ENCODE peak calls at places on chromosomes 12 and 14, in five cellular contexts. N is psoas muscle; Y is caudate nucleus; M is CD8-positive, alpha-beta T cell; L is CD4-positive, CD25-positive, alpha-beta regulatory T cell. A is an unnamed sample.

GRCh38 chr12:48024735-48025134 is 20.5 kb upstream of the COL2A1 start:
- DNase-seq in N (no peak), Y (no peak), M (no peak), L (no peak), A (no peak)

GRCh38 chr12:107645630-107646333 is 39.8 kb upstream of the PWP1 start:
- DNase-seq in N (peak; percentile 57), Y (no peak), M (no peak), L (no peak), A (no peak)

GRCh38 chr12:54935235-54935951 is 49.2 kb downstream of the TESPA1 start:
- DNase-seq in N (no peak), Y (peak; percentile 17), M (no peak), L (no peak), A (no peak)

GRCh38 chr12:46389130-46389616 is 16.6 kb upstream of the SLC38A2 start:
- DNase-seq in N (no peak), Y (no peak), M (no peak), L (no peak), A (no peak)

GRCh38 chr14:80425686-80426085 is 214.4 kb upstream of the DIO2 start:
- DNase-seq in N (no peak), Y (no peak), M (no peak), L (no peak), A (no peak)

GRCh38 chr12:49105504-49106120 is 5.0 kb downstream of the LMBR1L start:
- DNase-seq in N (peak; percentile 71), Y (no peak), M (no peak), L (no peak), A (no peak)

GRCh38 chr12:125330645-125331341 is 265.6 kb downstream of the AACS start:
- DNase-seq in N (peak; percentile 68), Y (peak; percentile 76), M (peak; percentile 24), L (no peak), A (peak; percentile 54)

GRCh38 chr12:84911331-84912190 is 1.0 kb downstream of the SLC6A15 start:
- DNase-seq in N (peak; percentile 59), Y (peak; percentile 86), M (no peak), L (no peak), A (peak; percentile 58)

GRCh38 chr12:132399092-132400010 is 70.0 kb upstream of the GALNT9 start:
- DNase-seq in N (peak; percentile 40), Y (no peak), M (no peak), L (no peak), A (no peak)

GRCh38 chr12:57606821-57607220 is 2.2 kb downstream of the DTX3 start:
- DNase-seq in N (peak; percentile 30), Y (no peak), M (no peak), L (no peak), A (no peak)

GRCh38 chr14:75805646-75806045 is 144.6 kb downstream of the TTLL5 start:
- DNase-seq in N (no peak), Y (no peak), M (no peak), L (no peak), A (no peak)

GRCh38 chr12:6154730-6155459 is 30.4 kb upstream of the VWF start:
- DNase-seq in N (peak; percentile 86), Y (no peak), M (no peak), L (no peak), A (no peak)

GRCh38 chr14:76023757-76024156 is 38.2 kb downstream of the IFT43 start:
- DNase-seq in N (no peak), Y (no peak), M (no peak), L (no peak), A (no peak)

GRCh38 chr14:103155013-103155412 is 31.8 kb downstream of the TNFAIP2 start:
- DNase-seq in N (peak; percentile 94), Y (no peak), M (no peak), L (no peak), A (peak; percentile 78)

A was measured in substantia nigra.